ENCODE peak calls at places on chromosomes 3 and 15, in four cellular contexts. One of them, this sample, is unnamed.
A peak's percentile ranks its signal among the peaks of the same experiment; 100 is the strongest.

GRCh38 chr3:190552969-190553759 is 39.3 kb downstream of the IL1RAP start:
- DNase-seq in K562: no peak
- DNase-seq in HepG2: no peak
- DNase-seq in GM12878: no peak
- DNase-seq in this sample: peak; percentile 90

GRCh38 chr3:136075816-136076215 is 110.3 kb downstream of the PPP2R3A start:
- DNase-seq in K562: no peak
- DNase-seq in HepG2: no peak
- DNase-seq in GM12878: no peak
- DNase-seq in this sample: no peak

GRCh38 chr15:60362318-60363023 is 35.3 kb downstream of the ANXA2 start:
- DNase-seq in K562: no peak
- DNase-seq in HepG2: peak; percentile 11
- DNase-seq in GM12878: no peak
- DNase-seq in this sample: no peak

GRCh38 chr3:194314669-194315068 is 36.5 kb downstream of the CPN2 start:
- DNase-seq in K562: no peak
- DNase-seq in HepG2: no peak
- DNase-seq in GM12878: no peak
- DNase-seq in this sample: no peak

GRCh38 chr15:62985768-62986167 is 56.8 kb upstream of the TPM1 start:
- DNase-seq in K562: no peak
- DNase-seq in HepG2: no peak
- DNase-seq in GM12878: no peak
- DNase-seq in this sample: no peak

GRCh38 chr3:150223090-150223489 is 185.0 kb upstream of the TSC22D2 start:
- DNase-seq in K562: no peak
- DNase-seq in HepG2: no peak
- DNase-seq in GM12878: no peak
- DNase-seq in this sample: no peak

GRCh38 chr15:92049290-92050008 is 195.9 kb downstream of the SLCO3A1 start:
- DNase-seq in K562: no peak
- DNase-seq in HepG2: no peak
- DNase-seq in GM12878: no peak
- DNase-seq in this sample: peak; percentile 11

GRCh38 chr15:68730491-68731317 is 90.0 kb downstream of the ANP32A start:
- DNase-seq in K562: peak; percentile 26
- DNase-seq in HepG2: peak; percentile 21
- DNase-seq in GM12878: no peak
- DNase-seq in this sample: peak; percentile 78

GRCh38 chr3:197353867-197354180 is 55.4 kb upstream of the DLG1 start:
- DNase-seq in K562: no peak
- DNase-seq in HepG2: no peak
- DNase-seq in GM12878: no peak
- DNase-seq in this sample: no peak

GRCh38 chr3:4416961-4417360 is 50.1 kb downstream of the SUMF1 start:
- DNase-seq in K562: no peak
- DNase-seq in HepG2: no peak
- DNase-seq in GM12878: no peak
- DNase-seq in this sample: no peak

GRCh38 chr15:77631790-77632551 is 741 bp downstream of the LINGO1 start:
- DNase-seq in K562: peak; percentile 44
- DNase-seq in HepG2: no peak
- DNase-seq in GM12878: no peak
- DNase-seq in this sample: peak; percentile 80

GRCh38 chr3:99730870-99731269 is 86.8 kb upstream of the CMSS1 start:
- DNase-seq in K562: no peak
- DNase-seq in HepG2: no peak
- DNase-seq in GM12878: no peak
- DNase-seq in this sample: no peak

GRCh38 chr3:99907959-99908544 is 90.4 kb downstream of the CMSS1 start:
- DNase-seq in K562: no peak
- DNase-seq in HepG2: no peak
- DNase-seq in GM12878: no peak
- DNase-seq in this sample: no peak

GRCh38 chr3:149618151-149619123 is 39.4 kb downstream of the WWTR1 start:
- DNase-seq in K562: no peak
- DNase-seq in HepG2: no peak
- DNase-seq in GM12878: no peak
- DNase-seq in this sample: no peak

GRCh38 chr3:31550452-31551251 is 17.9 kb downstream of the STT3B start:
- DNase-seq in K562: no peak
- DNase-seq in HepG2: peak; percentile 20
- DNase-seq in GM12878: no peak
- DNase-seq in this sample: peak; percentile 51

GRCh38 chr3:98778852-98779379 is 15.8 kb downstream of the ST3GAL6 start:
- DNase-seq in K562: no peak
- DNase-seq in HepG2: peak; percentile 97
- DNase-seq in GM12878: no peak
- DNase-seq in this sample: no peak

GRCh38 chr3:126311338-126311978 is 45.8 kb downstream of the KLF15 start:
- DNase-seq in K562: no peak
- DNase-seq in HepG2: no peak
- DNase-seq in GM12878: no peak
- DNase-seq in this sample: no peak

GRCh38 chr3:41244620-41245336 is 45.5 kb downstream of the CTNNB1 start:
- DNase-seq in K562: no peak
- DNase-seq in HepG2: no peak
- DNase-seq in GM12878: no peak
- DNase-seq in this sample: no peak

GRCh38 chr15:66702770-66703539 is 919 bp downstream of the SMAD6 start:
- DNase-seq in K562: no peak
- DNase-seq in HepG2: no peak
- DNase-seq in GM12878: no peak
- DNase-seq in this sample: peak; percentile 51

GRCh38 chr15:66704019-66704782 is 2.2 kb downstream of the SMAD6 start:
- DNase-seq in K562: no peak
- DNase-seq in HepG2: no peak
- DNase-seq in GM12878: no peak
- DNase-seq in this sample: no peak

GRCh38 chr15:66702035-66702769 is at the start of gene SMAD6:
- DNase-seq in K562: peak; percentile 87
- DNase-seq in HepG2: peak; percentile 98
- DNase-seq in GM12878: no peak
- DNase-seq in this sample: peak; percentile 99

GRCh38 chr15:66704783-66705113 is 2.7 kb downstream of the SMAD6 start:
- DNase-seq in K562: no peak
- DNase-seq in HepG2: no peak
- DNase-seq in GM12878: no peak
- DNase-seq in this sample: no peak

DNA sequence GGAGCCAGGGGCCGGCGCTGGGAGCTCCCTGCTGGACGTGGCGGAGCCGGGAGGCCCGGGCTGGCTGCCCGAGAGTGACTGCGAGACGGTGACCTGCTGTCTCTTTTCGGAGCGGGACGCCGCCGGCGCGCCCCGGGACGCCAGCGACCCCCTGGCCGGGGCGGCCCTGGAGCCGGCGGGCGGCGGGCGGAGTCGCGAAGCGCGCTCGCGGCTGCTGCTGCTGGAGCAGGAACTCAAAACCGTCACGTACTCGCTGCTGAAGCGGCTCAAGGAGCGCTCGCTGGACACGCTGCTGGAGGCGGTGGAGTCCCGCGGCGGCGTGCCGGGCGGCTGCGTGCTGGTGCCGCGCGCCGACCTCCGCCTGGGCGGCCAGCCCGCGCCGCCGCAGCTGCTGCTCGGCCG is 1.5 kb downstream of the SMAD6 start:
- DNase-seq in K562: no peak
- DNase-seq in HepG2: no peak
- DNase-seq in GM12878: no peak
- DNase-seq in this sample: peak; percentile 35
- TF ChIP-seq CTCF in K562: no peak
- TF ChIP-seq CTCF in HepG2: no peak
- TF ChIP-seq CTCF in GM12878: no peak
- TF ChIP-seq CTCF in this sample: no peak

GRCh38 chr3:152200476-152201422 is 68.0 kb upstream of the MBNL1 start:
- DNase-seq in K562: no peak
- DNase-seq in HepG2: no peak
- DNase-seq in GM12878: no peak
- DNase-seq in this sample: no peak
- TF ChIP-seq JUNB in K562: no peak
- TF ChIP-seq JUNB in HepG2: no peak
- TF ChIP-seq JUNB in GM12878: no peak
- TF ChIP-seq JUNB in this sample: no peak

DNA sequence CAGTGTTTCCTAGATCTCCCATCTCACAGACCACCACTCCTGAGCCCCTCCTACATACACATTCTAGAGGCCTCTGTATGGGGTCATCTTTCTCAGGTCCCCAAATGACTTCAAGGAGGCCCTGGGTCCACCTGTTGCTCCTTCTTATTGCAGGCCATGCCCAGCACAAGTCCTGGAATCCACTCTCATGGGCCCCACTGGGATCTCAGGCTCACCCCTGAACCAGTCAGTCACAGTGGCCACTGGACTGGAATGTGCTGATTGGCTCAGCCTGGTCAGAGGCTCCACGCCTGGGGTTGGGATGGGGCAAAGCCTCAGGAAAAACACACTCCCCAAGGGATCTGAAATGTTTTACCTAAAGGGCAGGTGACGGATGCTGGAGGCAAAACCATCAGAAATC is 55.7 kb downstream of the SPSB4 start:
- DNase-seq in K562: no peak
- DNase-seq in HepG2: no peak
- DNase-seq in GM12878: no peak
- DNase-seq in this sample: no peak
- H2AFZ ChIP-seq in K562: no peak overlapping the region
- H2AFZ ChIP-seq in HepG2: no peak overlapping the region
- H2AFZ ChIP-seq in GM12878: no peak overlapping the region
- H2AFZ ChIP-seq in this sample: no peak overlapping the region

GRCh38 chr3:120417272-120417911 is 33.4 kb downstream of the FSTL1 start:
- DNase-seq in K562: peak; percentile 87
- DNase-seq in HepG2: peak; percentile 89
- DNase-seq in GM12878: peak; percentile 90
- DNase-seq in this sample: peak; percentile 98
- TF ChIP-seq CTCF in K562: peak; percentile 79
- TF ChIP-seq CTCF in HepG2: peak; percentile 88
- TF ChIP-seq CTCF in GM12878: peak; percentile 69
- TF ChIP-seq CTCF in this sample: peak; percentile 90

GRCh38 chr3:112116777-112117186 is 16.3 kb downstream of the GCSAM start:
- DNase-seq in K562: no peak
- DNase-seq in HepG2: no peak
- DNase-seq in GM12878: no peak
- DNase-seq in this sample: no peak
- TF ChIP-seq JUNB in K562: no peak
- TF ChIP-seq JUNB in HepG2: no peak
- TF ChIP-seq JUNB in GM12878: no peak
- TF ChIP-seq JUNB in this sample: no peak

GRCh38 chr3:172656602-172657001 is 54.3 kb downstream of the NCEH1 start:
- DNase-seq in K562: no peak
- DNase-seq in HepG2: no peak
- DNase-seq in GM12878: no peak
- DNase-seq in this sample: no peak

GRCh38 chr3:172655388-172655787 is 55.5 kb downstream of the NCEH1 start:
- DNase-seq in K562: no peak
- DNase-seq in HepG2: peak; percentile 41
- DNase-seq in GM12878: no peak
- DNase-seq in this sample: no peak

GRCh38 chr3:172659246-172660002 is 51.4 kb downstream of the NCEH1 start:
- DNase-seq in K562: no peak
- DNase-seq in HepG2: no peak
- DNase-seq in GM12878: no peak
- DNase-seq in this sample: no peak

GRCh38 chr3:172654470-172654869 is 56.4 kb downstream of the NCEH1 start:
- DNase-seq in K562: no peak
- DNase-seq in HepG2: no peak
- DNase-seq in GM12878: no peak
- DNase-seq in this sample: no peak

GRCh38 chr3:172658344-172659245 is 52.3 kb downstream of the NCEH1 start:
- DNase-seq in K562: no peak
- DNase-seq in HepG2: peak; percentile 94
- DNase-seq in GM12878: no peak
- DNase-seq in this sample: no peak
- H2AFZ ChIP-seq in K562: no peak overlapping the region
- H2AFZ ChIP-seq in HepG2: no peak overlapping the region
- H2AFZ ChIP-seq in GM12878: no peak overlapping the region
- H2AFZ ChIP-seq in this sample: no peak overlapping the region

GRCh38 chr3:12822725-12823373 is 18.5 kb downstream of the RPL32 start:
- DNase-seq in K562: no peak
- DNase-seq in HepG2: peak; percentile 29
- DNase-seq in GM12878: no peak
- DNase-seq in this sample: no peak
- TF ChIP-seq CTCF in K562: peak; percentile 52
- TF ChIP-seq CTCF in HepG2: peak; percentile 44
- TF ChIP-seq CTCF in GM12878: peak; percentile 46
- TF ChIP-seq CTCF in this sample: peak; percentile 33

GRCh38 chr3:13888576-13888975 is 8.7 kb upstream of the WNT7A start:
- DNase-seq in K562: no peak
- DNase-seq in HepG2: no peak
- DNase-seq in GM12878: no peak
- DNase-seq in this sample: no peak
- TF ChIP-seq JUNB in K562: no peak
- TF ChIP-seq JUNB in HepG2: no peak
- TF ChIP-seq JUNB in GM12878: no peak
- TF ChIP-seq JUNB in this sample: no peak

GRCh38 chr3:48966876-48967361 is 23.1 kb upstream of the P4HTM start:
- DNase-seq in K562: no peak
- DNase-seq in HepG2: no peak
- DNase-seq in GM12878: no peak
- DNase-seq in this sample: no peak

GRCh38 chr3:48962340-48962739 is 27.7 kb upstream of the P4HTM start:
- DNase-seq in K562: no peak
- DNase-seq in HepG2: no peak
- DNase-seq in GM12878: no peak
- DNase-seq in this sample: no peak

GRCh38 chr3:48963591-48963990 is 26.4 kb upstream of the P4HTM start:
- DNase-seq in K562: no peak
- DNase-seq in HepG2: no peak
- DNase-seq in GM12878: no peak
- DNase-seq in this sample: peak; percentile 23

GRCh38 chr3:48962939-48963338 is 27.1 kb upstream of the P4HTM start:
- DNase-seq in K562: no peak
- DNase-seq in HepG2: no peak
- DNase-seq in GM12878: no peak
- DNase-seq in this sample: peak; percentile 37

DNA sequence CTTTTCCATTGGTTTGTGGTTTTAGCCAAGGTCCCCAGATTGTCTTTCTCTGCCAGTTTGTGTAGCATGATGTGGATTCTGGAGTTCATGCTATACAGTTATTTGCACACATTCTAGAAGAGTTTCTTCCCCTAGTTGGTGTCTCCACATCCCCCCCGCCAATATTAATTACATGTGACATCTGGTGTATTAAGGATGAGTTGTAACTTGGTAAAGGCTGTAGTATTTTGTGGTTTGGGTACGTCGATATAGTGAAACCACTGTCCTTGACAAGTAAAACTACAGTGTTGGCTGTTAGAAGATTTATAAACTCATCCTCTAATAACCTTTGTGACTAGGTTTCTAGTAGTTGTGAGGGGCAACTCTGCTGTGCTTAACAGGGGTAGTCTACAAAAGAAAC is 23.7 kb upstream of the P4HTM start:
- DNase-seq in K562: no peak
- DNase-seq in HepG2: no peak
- DNase-seq in GM12878: no peak
- DNase-seq in this sample: no peak
- H2AFZ ChIP-seq in K562: no peak overlapping the region
- H2AFZ ChIP-seq in HepG2: no peak overlapping the region
- H2AFZ ChIP-seq in GM12878: no peak overlapping the region
- H2AFZ ChIP-seq in this sample: no peak overlapping the region

This sample was measured in GM23338.